ENCODE peak calls at places on chromosomes 4 and X, in ten cellular contexts. R, L, B, F, I, K, O, G, H and X are unnamed samples. For H3K4me1, the result is how much of the 10 kb centered on the place peaks cover.

GRCh38 chrX:124435616-124436015 is 89.3 kb downstream of the SH2D1A start:
- DNase-seq in K (no peak), I (no peak), F (no peak), L (no peak), G (no peak), H (no peak), O (no peak), R (no peak), B (no peak), X (no peak)

GRCh38 chr4:122731676-122732075 is 828 bp upstream of the BBS12 start:
- DNase-seq in H (no peak), G (no peak), B (no peak), K (no peak), R (no peak), I (no peak), F (no peak), L (no peak), O (no peak), X (no peak)

GRCh38 chr4:159071178-159071968 is 31.5 kb upstream of the RAPGEF2 start:
- DNase-seq in I (no peak), L (peak), H (no peak), O (no peak), K (no peak), R (peak), B (no peak), F (no peak), G (no peak), X (no peak)

GRCh38 chrX:68273887-68274286 is 159.4 kb downstream of the OPHN1 start:
- DNase-seq in H (no peak), F (no peak), K (no peak), I (no peak), R (peak), B (no peak), L (peak), O (no peak), G (no peak), X (no peak)

GRCh38 chr4:8103991-8104390 is 54.6 kb downstream of the ABLIM2 start:
- DNase-seq in H (no peak), G (no peak), K (no peak), O (no peak), R (no peak), L (no peak), I (no peak), F (no peak), B (no peak), X (no peak)

GRCh38 chr4:156595041-156595440 is 376.6 kb downstream of the PDGFC start:
- DNase-seq in R (peak), L (no peak), K (no peak), G (no peak), I (no peak), O (no peak), H (no peak), F (no peak), B (no peak), X (no peak)

GRCh38 chr4:23388699-23389395 is 501.0 kb downstream of the PPARGC1A start:
- DNase-seq in G (no peak), I (no peak), F (no peak), H (no peak), R (no peak), O (no peak), L (no peak), K (peak), B (no peak), X (no peak)

GRCh38 chr4:15355464-15355863 is 72.4 kb upstream of the C1QTNF7 start:
- DNase-seq in L (no peak), K (no peak), R (no peak), H (no peak), I (no peak), F (no peak), G (no peak), O (no peak), B (no peak), X (no peak)

GRCh38 chrX:72048515-72049455 is 82.9 kb downstream of the RTL5 start:
- DNase-seq in G (no peak), L (no peak), O (no peak), I (peak), R (no peak), K (no peak), B (no peak), F (no peak), H (no peak), X (no peak)

GRCh38 chr4:1383728-1384591 is 22.3 kb downstream of the NKX1-1 start:
- DNase-seq in F (no peak), K (peak), O (no peak), H (no peak), B (peak), I (peak), G (peak), R (no peak), L (no peak), X (peak)

GRCh38 chr4:54400802-54401201 is 171.7 kb downstream of the PDGFRA start:
- DNase-seq in B (no peak), R (peak), G (no peak), K (no peak), H (no peak), F (no peak), I (no peak), O (no peak), L (peak), X (no peak)

GRCh38 chrX:153662266-153662665 is 11.3 kb downstream of the PNCK start:
- DNase-seq in O (peak), R (peak), F (peak), B (peak), H (no peak), G (peak), I (peak), L (peak), K (peak), X (no peak)

GRCh38 chr4:107034982-107035710 is 967 bp downstream of the DKK2 start:
- DNase-seq in B (no peak), K (peak), R (peak), I (peak), L (peak), G (no peak), F (peak), O (no peak), H (peak), X (peak)

GRCh38 chr4:38715076-38715475 is 51.1 kb downstream of the KLF3 start:
- DNase-seq in L (no peak), B (no peak), I (no peak), G (no peak), H (no peak), F (no peak), O (no peak), K (no peak), R (no peak), X (no peak)

GRCh38 chr4:83340692-83341343 is 6.2 kb upstream of the HPSE start:
- DNase-seq in R (no peak), L (no peak), K (no peak), I (no peak), G (no peak), B (no peak), F (no peak), H (no peak), O (peak), X (no peak)

GRCh38 chrX:153645151-153645550 is 1.9 kb upstream of the DUSP9 start:
- DNase-seq in F (no peak), L (no peak), I (no peak), K (no peak), O (no peak), G (no peak), B (no peak), H (no peak), R (no peak), X (no peak)

GRCh38 chr4:26263165-26263564 is 57.6 kb upstream of the RBPJ start:
- DNase-seq in R (no peak), I (peak), L (no peak), K (no peak), B (no peak), F (no peak), H (no peak), G (no peak), O (peak), X (no peak)

GRCh38 chrX:120310861-120311631 is at the start of gene TMEM255A:
- DNase-seq in H (peak), I (peak), K (no peak), G (peak), F (no peak), L (peak), B (no peak), R (no peak), O (peak), X (peak)

GRCh38 chr4:80201326-80202151 is 4.2 kb downstream of the PRDM8 start:
- DNase-seq in K (no peak), H (peak), G (no peak), R (peak), B (peak), I (peak), L (peak), F (no peak), O (no peak), X (peak)

DNA sequence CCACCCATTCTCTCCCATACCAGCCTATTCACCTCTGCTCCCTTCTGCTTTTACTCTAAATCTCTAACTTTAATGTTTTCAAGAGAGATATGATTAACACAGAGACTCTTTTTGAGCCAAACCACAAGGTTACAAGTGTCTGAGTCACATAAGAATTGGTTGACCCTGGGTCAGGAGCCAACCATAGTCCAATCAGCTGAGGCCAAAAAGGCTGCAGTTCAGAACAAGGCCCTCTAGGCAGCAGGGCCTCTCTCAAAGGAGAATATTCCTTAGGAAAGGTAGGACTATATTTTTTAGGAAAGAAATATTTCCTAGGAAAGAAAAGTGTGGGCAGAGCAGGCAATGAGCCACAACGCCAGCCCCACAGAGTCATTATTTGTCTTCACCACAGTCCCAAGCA is 2.3 kb downstream of the ATP8A1 start:
- DNase-seq in I (no peak), H (no peak), R (peak), G (no peak), B (no peak), O (no peak), F (peak), L (peak), K (no peak), X (no peak)
- H3K4me3 ChIP-seq in I (peak), H (no peak), R (no peak), G (no peak), B (peak), O (peak), F (no peak), L (no peak), K (no peak), X (no peak)

DNA sequence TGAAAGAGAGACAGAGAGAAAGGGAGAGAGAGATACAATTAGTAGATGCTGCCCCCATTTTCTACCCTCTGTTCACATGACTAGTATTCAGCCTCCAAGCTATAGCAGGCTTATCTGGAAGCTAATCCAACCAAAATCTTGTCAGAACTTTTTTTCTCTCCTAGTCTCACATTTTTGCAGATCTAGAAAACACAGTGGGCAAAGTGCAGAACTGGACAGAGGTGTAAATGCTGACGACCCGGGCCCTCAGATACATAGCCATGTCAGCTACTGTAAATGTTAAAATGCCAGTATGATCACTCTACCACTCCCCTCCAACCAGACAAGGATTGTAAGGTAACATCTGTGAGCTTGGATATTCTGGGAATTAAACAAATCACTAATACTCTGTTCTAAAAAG is 34.3 kb downstream of the GPC3 start:
- DNase-seq in R (no peak), L (no peak), H (no peak), B (no peak), O (no peak), G (no peak), I (no peak), K (no peak), F (no peak), X (no peak)
- H3K4me1 ChIP-seq in R (under half), L (under half), H (under half), B (under half), O (under half), G (under half), I (under half), K (under half), F (under half), X (under half)

DNA sequence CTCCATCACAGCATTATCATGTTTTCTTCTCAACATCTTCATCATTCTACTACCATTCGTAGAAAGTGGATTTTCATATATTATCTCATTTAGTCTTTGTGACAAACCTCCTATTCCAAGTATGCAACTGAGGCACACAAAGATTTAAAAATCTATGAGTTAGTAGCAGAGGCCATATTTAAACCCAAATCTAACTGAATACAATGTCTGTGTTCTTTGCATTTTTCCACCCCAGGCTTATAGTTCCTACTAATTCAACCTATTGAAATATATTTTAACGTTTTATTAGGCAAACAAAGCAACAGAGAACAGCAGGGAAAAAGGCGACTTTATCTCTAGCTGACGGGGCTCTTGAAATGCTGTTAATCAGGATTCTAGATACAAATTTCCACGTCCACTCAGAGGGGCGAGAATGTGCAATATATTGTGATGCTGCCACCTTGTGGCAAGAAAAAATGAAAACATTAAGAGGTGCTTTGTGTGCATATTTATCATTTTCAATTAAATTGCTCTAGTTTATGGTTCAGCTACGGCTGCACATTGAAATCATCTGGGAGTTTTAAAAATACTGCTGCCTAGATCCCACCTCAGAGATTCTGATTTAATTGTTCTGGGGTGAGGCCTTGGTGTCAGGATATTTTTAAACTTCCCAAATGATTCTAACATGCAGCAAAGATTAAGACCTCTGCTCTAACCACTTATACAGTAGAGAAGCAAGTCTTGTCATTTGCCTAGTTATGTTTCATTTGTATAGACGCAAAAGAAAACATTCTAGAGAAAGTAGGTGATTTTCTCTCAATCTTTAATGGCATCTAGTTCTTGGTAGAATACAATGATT is 315.9 kb downstream of the MAPK10 start:
- DNase-seq in I (peak), O (peak), B (no peak), L (peak), G (no peak), H (no peak), K (no peak), R (peak), F (no peak), X (no peak)
- H3K4me3 ChIP-seq in I (peak), O (no peak), B (no peak), L (no peak), G (no peak), H (no peak), K (no peak), R (no peak), F (no peak), X (no peak)

GRCh38 chrX:134373736-134374135 is 86.2 kb upstream of the HPRT1 start:
- DNase-seq in K (no peak), R (no peak), L (no peak), G (no peak), F (no peak), H (no peak), B (no peak), I (no peak), O (no peak), X (no peak)
- H3K4me1 ChIP-seq in K (under half), R (under half), L (under half), G (under half), F (under half), H (under half), B (under half), I (under half), O (under half), X (under half)

DNA sequence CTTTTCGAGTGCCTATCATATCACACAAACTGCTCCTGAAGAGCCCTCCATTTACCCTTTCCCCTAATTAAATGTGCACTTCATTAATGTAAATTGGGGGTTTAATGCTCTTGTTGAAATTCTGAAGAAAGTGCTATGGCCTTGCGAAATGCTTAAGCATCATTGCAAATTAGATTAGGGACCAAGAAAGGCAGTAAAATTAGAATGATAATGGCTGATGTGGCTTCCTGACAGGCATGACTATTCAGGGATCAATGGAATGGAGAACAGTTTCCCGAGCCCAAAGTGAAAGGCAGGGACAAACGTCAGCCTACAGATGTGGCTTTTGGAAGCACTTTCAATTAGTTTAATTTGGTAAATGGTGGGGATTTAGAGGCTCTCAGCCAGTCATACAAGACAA is 120.1 kb downstream of the NKX6-1 start:
- DNase-seq in L (no peak), B (no peak), O (no peak), I (no peak), R (no peak), K (no peak), H (no peak), F (no peak), G (no peak), X (no peak)
- H3K4me3 ChIP-seq in L (no peak), B (no peak), O (no peak), I (no peak), R (no peak), K (no peak), H (no peak), F (no peak), G (no peak), X (no peak)

GRCh38 chr4:91279899-91280298 is 1023.9 kb upstream of the GRID2 start:
- DNase-seq in O (no peak), I (no peak), G (no peak), H (no peak), K (no peak), L (no peak), R (no peak), F (no peak), B (peak), X (peak)
- H3K4me1 ChIP-seq in O (under half), I (under half), G (under half), H (under half), K (under half), L (under half), R (under half), F (under half), B (under half), X (under half)